ENCODE peak calls at places on chromosomes 2 and 18, in four cellular contexts. One of them, this sample, is unnamed.

GRCh38 chr2:222297600-222297935 is 1.2 kb downstream of the PAX3 start:
- DNase-seq in GM20000: no peak
- DNase-seq in fibroblast of villous mesenchyme: no peak
- DNase-seq in neural crest cell: no peak
- DNase-seq in this sample: no peak

GRCh38 chr2:44543773-44544725 is 182.3 kb downstream of the CAMKMT start:
- DNase-seq in GM20000: no peak
- DNase-seq in neural crest cell: no peak
- DNase-seq in fibroblast of villous mesenchyme: peak
- DNase-seq in this sample: no peak

GRCh38 chr2:216989335-216990129 is 129.7 kb upstream of the TNP1 start:
- DNase-seq in neural crest cell: no peak
- DNase-seq in fibroblast of villous mesenchyme: peak
- DNase-seq in GM20000: no peak
- DNase-seq in this sample: no peak

GRCh38 chr2:170005702-170006101 is 172.2 kb upstream of the MYO3B start:
- DNase-seq in neural crest cell: no peak
- DNase-seq in fibroblast of villous mesenchyme: no peak
- DNase-seq in GM20000: no peak
- DNase-seq in this sample: no peak

GRCh38 chr2:9771481-9772017 is 71.7 kb upstream of the TAF1B start:
- DNase-seq in GM20000: no peak
- DNase-seq in neural crest cell: no peak
- DNase-seq in fibroblast of villous mesenchyme: peak
- DNase-seq in this sample: no peak

GRCh38 chr2:72793798-72794447 is 31.9 kb downstream of the EXOC6B start:
- DNase-seq in GM20000: no peak
- DNase-seq in neural crest cell: no peak
- DNase-seq in fibroblast of villous mesenchyme: peak
- DNase-seq in this sample: no peak

GRCh38 chr18:48764452-48764851 is 186.3 kb downstream of the SMAD7 start:
- DNase-seq in GM20000: no peak
- DNase-seq in neural crest cell: no peak
- DNase-seq in fibroblast of villous mesenchyme: no peak
- DNase-seq in this sample: no peak

GRCh38 chr2:120450196-120450820 is 104.4 kb downstream of the INHBB start:
- DNase-seq in GM20000: no peak
- DNase-seq in neural crest cell: no peak
- DNase-seq in fibroblast of villous mesenchyme: no peak
- DNase-seq in this sample: no peak

GRCh38 chr2:159497256-159497655 is 119.1 kb downstream of the BAZ2B start:
- DNase-seq in GM20000: no peak
- DNase-seq in neural crest cell: no peak
- DNase-seq in fibroblast of villous mesenchyme: peak
- DNase-seq in this sample: no peak

GRCh38 chr2:27298391-27299080 is 9.7 kb downstream of the UCN start:
- DNase-seq in GM20000: no peak
- DNase-seq in fibroblast of villous mesenchyme: no peak
- DNase-seq in neural crest cell: no peak
- DNase-seq in this sample: no peak

GRCh38 chr2:61949458-61950107 is 44.1 kb downstream of the COMMD1 start:
- DNase-seq in neural crest cell: no peak
- DNase-seq in fibroblast of villous mesenchyme: no peak
- DNase-seq in GM20000: no peak
- DNase-seq in this sample: no peak

GRCh38 chr2:80303825-80304521 is 579 bp downstream of the LRRTM1 start:
- DNase-seq in fibroblast of villous mesenchyme: no peak
- DNase-seq in GM20000: no peak
- DNase-seq in neural crest cell: peak
- DNase-seq in this sample: no peak

GRCh38 chr2:209943776-209944175 is 58.7 kb upstream of the RPE start:
- DNase-seq in fibroblast of villous mesenchyme: no peak
- DNase-seq in GM20000: no peak
- DNase-seq in neural crest cell: no peak
- DNase-seq in this sample: no peak

GRCh38 chr2:85017436-85018048 is 46.6 kb downstream of the KCMF1 start:
- DNase-seq in GM20000: no peak
- DNase-seq in neural crest cell: no peak
- DNase-seq in fibroblast of villous mesenchyme: peak
- DNase-seq in this sample: no peak

GRCh38 chr2:151350579-151351195 is 6.7 kb upstream of the TNFAIP6 start:
- DNase-seq in fibroblast of villous mesenchyme: no peak
- DNase-seq in GM20000: no peak
- DNase-seq in neural crest cell: no peak
- DNase-seq in this sample: no peak

GRCh38 chr18:8982416-8983183 is 119.9 kb upstream of the NDUFV2 start:
- DNase-seq in GM20000: peak
- DNase-seq in neural crest cell: peak
- DNase-seq in fibroblast of villous mesenchyme: peak
- DNase-seq in this sample: peak

GRCh38 chr2:42874838-42875801 is 82.7 kb upstream of the HAAO start:
- DNase-seq in GM20000: no peak
- DNase-seq in neural crest cell: no peak
- DNase-seq in fibroblast of villous mesenchyme: no peak
- DNase-seq in this sample: no peak

GRCh38 chr2:219497495-219498279 is 1.0 kb upstream of the GMPPA start:
- DNase-seq in fibroblast of villous mesenchyme: peak
- DNase-seq in GM20000: peak
- DNase-seq in neural crest cell: peak
- DNase-seq in this sample: no peak

GRCh38 chr2:180519276-180519675 is 461.1 kb upstream of the UBE2E3 start:
- DNase-seq in neural crest cell: no peak
- DNase-seq in GM20000: no peak
- DNase-seq in fibroblast of villous mesenchyme: peak
- DNase-seq in this sample: no peak

GRCh38 chr18:26301681-26302080 is 75.4 kb downstream of the TAF4B start:
- DNase-seq in neural crest cell: no peak
- DNase-seq in fibroblast of villous mesenchyme: peak
- DNase-seq in GM20000: no peak
- DNase-seq in this sample: peak

GRCh38 chr2:119245076-119245840 is 21.6 kb downstream of the STEAP3 start:
- DNase-seq in GM20000: no peak
- DNase-seq in fibroblast of villous mesenchyme: no peak
- DNase-seq in neural crest cell: no peak
- DNase-seq in this sample: no peak

GRCh38 chr2:225766431-225766830 is 366.9 kb downstream of the NYAP2 start:
- DNase-seq in fibroblast of villous mesenchyme: no peak
- DNase-seq in GM20000: no peak
- DNase-seq in neural crest cell: no peak
- DNase-seq in this sample: peak

GRCh38 chr2:204360218-204361007 is 184.9 kb upstream of the PARD3B start:
- DNase-seq in GM20000: no peak
- DNase-seq in fibroblast of villous mesenchyme: no peak
- DNase-seq in neural crest cell: no peak
- DNase-seq in this sample: no peak

GRCh38 chr18:10166164-10166807 is 252.5 kb downstream of the VAPA start:
- DNase-seq in neural crest cell: no peak
- DNase-seq in fibroblast of villous mesenchyme: no peak
- DNase-seq in GM20000: no peak
- DNase-seq in this sample: no peak

GRCh38 chr2:148582679-148583511 is 61.7 kb upstream of the EPC2 start:
- DNase-seq in GM20000: no peak
- DNase-seq in fibroblast of villous mesenchyme: no peak
- DNase-seq in neural crest cell: no peak
- DNase-seq in this sample: no peak

GRCh38 chr18:75070625-75071483 is 138.1 kb downstream of the PTGR3 start:
- DNase-seq in neural crest cell: no peak
- DNase-seq in fibroblast of villous mesenchyme: peak
- DNase-seq in GM20000: peak
- DNase-seq in this sample: peak

GRCh38 chr2:232325324-232326273 is 53.0 kb upstream of the ALPP start:
- DNase-seq in neural crest cell: peak
- DNase-seq in fibroblast of villous mesenchyme: peak
- DNase-seq in GM20000: no peak
- DNase-seq in this sample: no peak

GRCh38 chr2:111117666-111118454 is 2.9 kb upstream of the BCL2L11 start:
- DNase-seq in neural crest cell: no peak
- DNase-seq in fibroblast of villous mesenchyme: peak
- DNase-seq in GM20000: peak
- DNase-seq in this sample: no peak

GRCh38 chr2:44275915-44276279 is 617 bp downstream of the SLC3A1 start:
- DNase-seq in GM20000: no peak
- DNase-seq in neural crest cell: no peak
- DNase-seq in fibroblast of villous mesenchyme: peak
- DNase-seq in this sample: peak

GRCh38 chr18:49510393-49511115 is 23.5 kb upstream of the C18orf32 start:
- DNase-seq in GM20000: peak
- DNase-seq in neural crest cell: peak
- DNase-seq in fibroblast of villous mesenchyme: peak
- DNase-seq in this sample: no peak

GRCh38 chr2:20615466-20616241 is 35.2 kb downstream of the HS1BP3 start:
- DNase-seq in fibroblast of villous mesenchyme: no peak
- DNase-seq in neural crest cell: no peak
- DNase-seq in GM20000: no peak
- DNase-seq in this sample: no peak

GRCh38 chr18:28794459-28795245 is 617.7 kb upstream of the CDH2 start:
- DNase-seq in neural crest cell: no peak
- DNase-seq in fibroblast of villous mesenchyme: peak
- DNase-seq in GM20000: no peak
- DNase-seq in this sample: no peak

GRCh38 chr2:172888704-172889103 is 153.1 kb downstream of the RAPGEF4 start:
- DNase-seq in fibroblast of villous mesenchyme: no peak
- DNase-seq in GM20000: no peak
- DNase-seq in neural crest cell: no peak
- DNase-seq in this sample: no peak

GRCh38 chr2:100334929-100335328 is 12.6 kb upstream of the LONRF2 start:
- DNase-seq in neural crest cell: no peak
- DNase-seq in GM20000: no peak
- DNase-seq in fibroblast of villous mesenchyme: no peak
- DNase-seq in this sample: no peak

GRCh38 chr2:74198461-74199274 is at the start of gene MTHFD2:
- DNase-seq in GM20000: peak
- DNase-seq in neural crest cell: peak
- DNase-seq in fibroblast of villous mesenchyme: peak
- DNase-seq in this sample: peak

GRCh38 chr2:126914811-126915500 is 16.3 kb downstream of the TEX51 start:
- DNase-seq in neural crest cell: no peak
- DNase-seq in fibroblast of villous mesenchyme: no peak
- DNase-seq in GM20000: no peak
- DNase-seq in this sample: no peak

GRCh38 chr2:46657042-46657504 is 177.7 kb downstream of the TMEM247 start:
- DNase-seq in fibroblast of villous mesenchyme: peak
- DNase-seq in neural crest cell: no peak
- DNase-seq in GM20000: peak
- DNase-seq in this sample: no peak
- TF ChIP-seq CTCF in fibroblast of villous mesenchyme: peak
- TF ChIP-seq CTCF in neural crest cell: peak
- TF ChIP-seq CTCF in GM20000: peak
- TF ChIP-seq CTCF in this sample: peak

DNA sequence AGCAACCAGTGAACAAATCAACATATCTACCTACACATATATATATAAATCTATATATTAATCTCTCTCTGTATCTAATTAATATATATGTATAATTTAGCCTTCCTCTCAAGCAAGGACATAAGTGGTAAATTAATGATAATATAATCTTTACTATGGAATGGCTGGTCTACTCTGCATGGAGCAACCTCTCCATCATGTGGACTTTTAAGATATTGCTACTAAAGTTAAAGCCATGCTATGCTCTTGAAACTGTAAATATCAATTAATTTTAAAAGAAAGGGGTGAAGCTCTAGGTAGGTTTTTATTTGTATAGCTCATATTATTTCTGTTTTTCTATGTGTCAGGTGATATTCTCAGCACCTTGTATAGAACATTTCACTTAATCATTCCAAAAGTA is 147.0 kb downstream of the PPP1R1C start:
- DNase-seq in neural crest cell: no peak
- DNase-seq in fibroblast of villous mesenchyme: peak
- DNase-seq in GM20000: no peak
- DNase-seq in this sample: no peak
- TF ChIP-seq CTCF in neural crest cell: peak
- TF ChIP-seq CTCF in fibroblast of villous mesenchyme: peak
- TF ChIP-seq CTCF in GM20000: no peak
- TF ChIP-seq CTCF in this sample: peak

GRCh38 chr2:96265349-96265839 is 403 bp downstream of the TMEM127 start:
- DNase-seq in fibroblast of villous mesenchyme: peak
- DNase-seq in GM20000: peak
- DNase-seq in neural crest cell: peak
- DNase-seq in this sample: no peak

GRCh38 chr2:96265840-96266569 is at the start of the genes CIAO1 and TMEM127:
- DNase-seq in neural crest cell: peak
- DNase-seq in GM20000: peak
- DNase-seq in fibroblast of villous mesenchyme: peak
- DNase-seq in this sample: peak

GRCh38 chr2:96264086-96264485 is 1.7 kb downstream of the TMEM127 start:
- DNase-seq in neural crest cell: no peak
- DNase-seq in fibroblast of villous mesenchyme: peak
- DNase-seq in GM20000: no peak
- DNase-seq in this sample: no peak

GRCh38 chr2:96262306-96262705 is 3.5 kb downstream of the TMEM127 start:
- DNase-seq in neural crest cell: no peak
- DNase-seq in GM20000: no peak
- DNase-seq in fibroblast of villous mesenchyme: no peak
- DNase-seq in this sample: no peak

DNA sequence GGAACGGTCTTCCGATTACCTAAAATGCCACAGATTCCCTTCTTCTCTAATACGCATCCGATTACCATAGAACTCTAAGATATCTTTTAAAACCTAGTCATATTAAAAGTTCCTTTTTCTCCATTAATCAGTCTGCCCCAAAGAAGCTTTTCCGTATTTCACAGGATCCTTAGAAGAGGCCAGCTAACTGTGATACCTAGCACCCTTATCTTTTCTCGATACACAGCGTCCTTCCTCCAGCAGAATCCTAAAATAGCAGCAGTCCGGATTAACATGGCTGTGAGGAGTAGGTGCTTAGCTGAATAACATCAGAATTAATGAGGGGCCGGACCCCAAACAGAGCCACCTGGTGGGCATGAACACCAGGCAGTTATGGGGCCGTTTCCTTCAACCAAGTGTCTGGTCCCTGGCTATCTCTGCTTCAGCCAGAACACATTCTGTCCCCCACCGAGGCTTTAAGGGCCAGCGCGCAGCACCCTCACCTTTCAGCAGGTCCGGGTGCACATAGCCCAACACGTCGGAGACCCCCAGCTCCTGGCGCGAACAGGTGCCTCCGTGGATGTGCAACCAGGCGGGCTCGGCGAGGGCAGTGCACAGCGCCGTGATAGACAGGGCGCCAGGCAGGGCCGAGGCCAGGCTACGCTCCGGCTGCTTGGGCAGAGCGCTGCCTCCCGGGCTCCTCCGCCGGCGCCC is 995 bp downstream of the TMEM127 start:
- DNase-seq in GM20000: peak
- DNase-seq in fibroblast of villous mesenchyme: peak
- DNase-seq in neural crest cell: peak
- DNase-seq in this sample: no peak
- TF ChIP-seq CTCF in GM20000: peak
- TF ChIP-seq CTCF in fibroblast of villous mesenchyme: peak
- TF ChIP-seq CTCF in neural crest cell: peak
- TF ChIP-seq CTCF in this sample: peak

DNA sequence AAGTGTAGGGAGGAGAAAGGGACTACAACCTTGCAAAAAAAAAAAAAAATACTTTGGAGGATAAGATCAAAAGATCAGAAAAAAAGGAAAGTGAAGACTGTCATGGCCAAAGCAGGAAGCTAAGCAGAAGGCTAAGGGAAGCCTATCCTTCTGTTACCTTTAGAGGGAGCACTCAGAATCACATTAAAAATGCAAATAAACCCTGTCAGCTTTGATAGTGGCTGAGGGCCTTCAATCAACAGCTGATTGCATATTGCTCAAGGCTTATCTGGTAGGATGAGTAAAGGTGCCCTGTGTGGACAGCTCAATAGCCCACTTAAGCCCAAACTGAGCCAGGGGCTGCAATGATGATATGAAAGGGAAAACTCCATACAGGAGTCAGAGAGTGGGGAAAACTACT is 1021.2 kb downstream of the LRP1B start:
- DNase-seq in neural crest cell: no peak
- DNase-seq in fibroblast of villous mesenchyme: no peak
- DNase-seq in GM20000: peak
- DNase-seq in this sample: peak
- TF ChIP-seq CTCF in neural crest cell: peak
- TF ChIP-seq CTCF in fibroblast of villous mesenchyme: no peak
- TF ChIP-seq CTCF in GM20000: no peak
- TF ChIP-seq CTCF in this sample: peak